ENCODE peak calls at places on chromosomes 16 and 17, in four cellular contexts. One of them, this sample, is unnamed.

GRCh38 chr16:58515871-58516767 is 802 bp downstream of the SETD6 start:
- DNase-seq in HepG2: peak
- DNase-seq in K562: peak
- DNase-seq in A549: no peak
- DNase-seq in this sample: no peak

GRCh38 chr16:47884131-47884725 is 271.6 kb downstream of the ABCC12 start:
- DNase-seq in HepG2: no peak
- DNase-seq in A549: no peak
- DNase-seq in K562: no peak
- DNase-seq in this sample: no peak

GRCh38 chr17:78875331-78875730 is 27.7 kb downstream of the CEP295NL start:
- DNase-seq in HepG2: no peak
- DNase-seq in K562: no peak
- DNase-seq in A549: no peak
- DNase-seq in this sample: no peak

GRCh38 chr17:29039764-29040598 is 3.0 kb upstream of the PIPOX start:
- DNase-seq in K562: no peak
- DNase-seq in A549: no peak
- DNase-seq in HepG2: no peak
- DNase-seq in this sample: no peak

GRCh38 chr17:49959183-49959935 is 9.6 kb upstream of the DLX4 start:
- DNase-seq in A549: peak
- DNase-seq in HepG2: no peak
- DNase-seq in K562: peak
- DNase-seq in this sample: no peak

GRCh38 chr17:73770115-73770848 is 126.0 kb upstream of the SDK2 start:
- DNase-seq in K562: no peak
- DNase-seq in HepG2: no peak
- DNase-seq in A549: peak
- DNase-seq in this sample: no peak

GRCh38 chr16:4298761-4299522 is 16.9 kb upstream of the GLIS2 start:
- DNase-seq in HepG2: no peak
- DNase-seq in K562: peak
- DNase-seq in A549: peak
- DNase-seq in this sample: no peak

GRCh38 chr17:82507631-82508175 is 11.8 kb upstream of the FOXK2 start:
- DNase-seq in K562: no peak
- DNase-seq in A549: no peak
- DNase-seq in HepG2: peak
- DNase-seq in this sample: no peak

GRCh38 chr17:28570716-28571254 is 539 bp downstream of the PIGS start:
- DNase-seq in K562: peak
- DNase-seq in HepG2: peak
- DNase-seq in A549: peak
- DNase-seq in this sample: peak

GRCh38 chr16:84514295-84514873 is 9.9 kb upstream of the MEAK7 start:
- DNase-seq in A549: no peak
- DNase-seq in K562: no peak
- DNase-seq in HepG2: no peak
- DNase-seq in this sample: no peak

GRCh38 chr17:44014437-44015172 is at the start of gene TMEM101:
- DNase-seq in K562: peak
- DNase-seq in A549: peak
- DNase-seq in HepG2: peak
- DNase-seq in this sample: peak

GRCh38 chr16:29974291-29975133 is 844 bp downstream of the TAOK2 start:
- DNase-seq in HepG2: no peak
- DNase-seq in K562: peak
- DNase-seq in A549: no peak
- DNase-seq in this sample: no peak

GRCh38 chr16:77449208-77449607 is 14.4 kb upstream of the ADAMTS18 start:
- DNase-seq in A549: no peak
- DNase-seq in HepG2: no peak
- DNase-seq in K562: no peak
- DNase-seq in this sample: no peak

GRCh38 chr17:45311406-45311761 is 5.4 kb downstream of the MAP3K14 start:
- DNase-seq in A549: no peak
- DNase-seq in HepG2: no peak
- DNase-seq in K562: no peak
- DNase-seq in this sample: no peak

GRCh38 chr16:30186444-30186781 is 3.0 kb downstream of the CORO1A start:
- DNase-seq in HepG2: no peak
- DNase-seq in K562: no peak
- DNase-seq in A549: no peak
- DNase-seq in this sample: no peak

GRCh38 chr16:27689711-27690110 is 139.8 kb downstream of the KATNIP start:
- DNase-seq in K562: no peak
- DNase-seq in HepG2: no peak
- DNase-seq in A549: no peak
- DNase-seq in this sample: no peak

GRCh38 chr17:17416007-17416399 is 60.8 kb upstream of the MED9 start:
- DNase-seq in HepG2: peak
- DNase-seq in A549: peak
- DNase-seq in K562: peak
- DNase-seq in this sample: no peak

GRCh38 chr16:3946604-3947180 is 66.2 kb upstream of the CREBBP start:
- DNase-seq in K562: no peak
- DNase-seq in HepG2: no peak
- DNase-seq in A549: no peak
- DNase-seq in this sample: no peak

GRCh38 chr16:83215417-83216001 is 588.7 kb downstream of the CDH13 start:
- DNase-seq in A549: peak
- DNase-seq in HepG2: peak
- DNase-seq in K562: peak
- DNase-seq in this sample: peak

GRCh38 chr16:23530062-23530461 is 19.8 kb upstream of the GGA2 start:
- DNase-seq in HepG2: no peak
- DNase-seq in K562: no peak
- DNase-seq in A549: no peak
- DNase-seq in this sample: no peak

GRCh38 chr17:1648582-1649115 is 1.0 kb downstream of the RILP start:
- DNase-seq in A549: peak
- DNase-seq in K562: peak
- DNase-seq in HepG2: peak
- DNase-seq in this sample: peak

GRCh38 chr16:24838554-24839266 is 7.1 kb upstream of the SLC5A11 start:
- DNase-seq in HepG2: peak
- DNase-seq in A549: peak
- DNase-seq in K562: peak
- DNase-seq in this sample: no peak

GRCh38 chr16:30659507-30660423 is 1.5 kb downstream of the FBRS start:
- DNase-seq in K562: peak
- DNase-seq in HepG2: no peak
- DNase-seq in A549: no peak
- DNase-seq in this sample: no peak

GRCh38 chr16:58500329-58501241 is 642 bp downstream of the NDRG4 start:
- DNase-seq in A549: no peak
- DNase-seq in HepG2: no peak
- DNase-seq in K562: no peak
- DNase-seq in this sample: no peak

GRCh38 chr17:77140878-77141767 is at the start of gene SEC14L1:
- DNase-seq in HepG2: peak
- DNase-seq in A549: peak
- DNase-seq in K562: peak
- DNase-seq in this sample: peak

GRCh38 chr17:50144346-50144745 is 6.1 kb downstream of the PPP1R9B start:
- DNase-seq in HepG2: no peak
- DNase-seq in A549: no peak
- DNase-seq in K562: no peak
- DNase-seq in this sample: no peak

GRCh38 chr16:3879258-3879886 is 1.1 kb downstream of the CREBBP start:
- DNase-seq in A549: no peak
- DNase-seq in K562: peak
- DNase-seq in HepG2: no peak
- DNase-seq in this sample: no peak

GRCh38 chr17:39095309-39095686 is 56.1 kb downstream of the PLXDC1 start:
- DNase-seq in K562: no peak
- DNase-seq in A549: no peak
- DNase-seq in HepG2: no peak
- DNase-seq in this sample: no peak

GRCh38 chr17:43471801-43472200 is 12.0 kb upstream of the DHX8 start:
- DNase-seq in K562: no peak
- DNase-seq in HepG2: no peak
- DNase-seq in A549: no peak
- DNase-seq in this sample: no peak

GRCh38 chr17:44202756-44203155 is 3.1 kb upstream of the ATXN7L3 start:
- DNase-seq in A549: no peak
- DNase-seq in HepG2: no peak
- DNase-seq in K562: no peak
- DNase-seq in this sample: no peak

GRCh38 chr17:7351665-7352558 is at the start of gene KCTD11:
- DNase-seq in A549: peak
- DNase-seq in K562: peak
- DNase-seq in HepG2: peak
- DNase-seq in this sample: peak

GRCh38 chr16:31148281-31148728 is 1.6 kb downstream of the PRSS36 start:
- DNase-seq in A549: no peak
- DNase-seq in K562: peak
- DNase-seq in HepG2: no peak
- DNase-seq in this sample: peak

GRCh38 chr17:7719661-7720060 is 2.1 kb downstream of the DNAH2 start:
- DNase-seq in K562: no peak
- DNase-seq in A549: no peak
- DNase-seq in HepG2: no peak
- DNase-seq in this sample: no peak

GRCh38 chr17:10744509-10745000 is 14.7 kb upstream of the TMEM220 start:
- DNase-seq in K562: no peak
- DNase-seq in A549: no peak
- DNase-seq in HepG2: peak
- DNase-seq in this sample: no peak

GRCh38 chr16:81495321-81496234 is 51.0 kb downstream of the CMIP start:
- DNase-seq in K562: peak
- DNase-seq in HepG2: no peak
- DNase-seq in A549: no peak
- DNase-seq in this sample: no peak
- TF ChIP-seq PHF8 in K562: no peak
- TF ChIP-seq PHF8 in HepG2: no peak
- TF ChIP-seq PHF8 in A549: no peak
- TF ChIP-seq PHF8 in this sample: no peak

GRCh38 chr16:12775689-12776236 is 27.9 kb downstream of the CPPED1 start:
- DNase-seq in HepG2: no peak
- DNase-seq in A549: no peak
- DNase-seq in K562: no peak
- DNase-seq in this sample: no peak

GRCh38 chr16:12767897-12768296 is 35.8 kb downstream of the CPPED1 start:
- DNase-seq in HepG2: no peak
- DNase-seq in A549: no peak
- DNase-seq in K562: no peak
- DNase-seq in this sample: no peak

GRCh38 chr16:12766853-12767252 is 36.8 kb downstream of the CPPED1 start:
- DNase-seq in A549: no peak
- DNase-seq in HepG2: no peak
- DNase-seq in K562: no peak
- DNase-seq in this sample: no peak

GRCh38 chr16:12773216-12773615 is 30.5 kb downstream of the CPPED1 start:
- DNase-seq in A549: no peak
- DNase-seq in K562: no peak
- DNase-seq in HepG2: no peak
- DNase-seq in this sample: no peak

DNA sequence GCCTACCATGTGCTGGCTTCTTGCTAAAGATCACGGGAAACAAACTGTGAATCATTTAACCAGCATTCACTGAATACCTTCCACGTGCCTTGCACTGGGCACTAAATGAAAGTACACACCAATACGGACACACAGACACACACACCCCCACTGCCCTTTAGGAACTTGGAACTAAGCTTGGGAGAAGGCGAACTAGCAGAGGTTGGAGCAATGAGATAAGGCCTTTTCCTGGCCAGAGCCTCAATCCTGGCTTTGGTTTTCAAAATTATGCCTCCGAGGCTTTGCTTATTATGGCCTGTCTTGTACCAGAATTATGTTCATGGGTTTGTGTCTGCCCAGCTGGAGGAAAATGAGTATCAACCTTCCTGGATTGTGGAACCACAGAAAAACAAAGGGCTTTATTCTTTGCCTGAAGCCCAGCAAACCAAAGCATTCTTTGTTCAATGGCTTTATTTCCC is 32.3 kb downstream of the CPPED1 start:
- DNase-seq in K562: no peak
- DNase-seq in A549: no peak
- DNase-seq in HepG2: peak
- DNase-seq in this sample: no peak
- TF ChIP-seq HDAC2 in K562: no peak
- TF ChIP-seq HDAC2 in A549: no peak
- TF ChIP-seq HDAC2 in HepG2: no peak
- TF ChIP-seq HDAC2 in this sample: no peak

DNA sequence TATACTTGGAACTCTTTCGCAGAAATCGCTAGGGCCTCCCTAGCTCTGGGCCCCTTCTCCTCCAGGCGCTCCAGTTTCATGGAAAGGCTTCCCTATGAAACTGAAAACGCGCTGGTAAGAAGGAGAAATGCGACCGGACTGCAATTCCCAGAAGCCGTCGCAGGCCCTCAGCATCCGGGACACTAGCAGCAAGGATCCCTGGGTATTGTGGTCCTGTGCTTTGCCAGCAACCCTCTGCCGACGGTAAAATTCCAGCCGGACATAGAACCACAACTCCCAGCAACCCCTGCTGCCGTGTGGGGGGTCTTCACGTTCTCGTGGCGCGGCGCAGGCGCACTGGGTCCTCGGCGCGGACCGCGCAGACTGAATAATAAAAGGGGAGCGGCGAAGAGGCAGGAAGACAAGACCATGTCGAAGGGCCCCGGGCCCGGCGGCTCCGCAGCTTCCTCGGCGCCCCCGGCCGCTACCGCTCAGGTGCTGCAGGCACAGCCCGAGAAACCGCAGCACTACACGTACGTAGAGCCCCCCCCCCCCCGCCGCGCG is at the start of gene UNK:
- DNase-seq in K562: peak
- DNase-seq in HepG2: peak
- DNase-seq in A549: peak
- DNase-seq in this sample: peak
- TF ChIP-seq PHF8 in K562: peak
- TF ChIP-seq PHF8 in HepG2: no peak
- TF ChIP-seq PHF8 in A549: no peak
- TF ChIP-seq PHF8 in this sample: peak

GRCh38 chr17:81194941-81195901 is 27.5 kb downstream of the CEP131 start:
- DNase-seq in K562: no peak
- DNase-seq in A549: no peak
- DNase-seq in HepG2: no peak
- DNase-seq in this sample: no peak

GRCh38 chr17:81194225-81194760 is 28.3 kb upstream of the AATK start:
- DNase-seq in K562: no peak
- DNase-seq in A549: no peak
- DNase-seq in HepG2: no peak
- DNase-seq in this sample: no peak

GRCh38 chr17:81192386-81193050 is 26.5 kb upstream of the AATK start:
- DNase-seq in A549: no peak
- DNase-seq in HepG2: no peak
- DNase-seq in K562: no peak
- DNase-seq in this sample: no peak

GRCh38 chr17:81193051-81193410 is 27.0 kb upstream of the AATK start:
- DNase-seq in HepG2: no peak
- DNase-seq in K562: no peak
- DNase-seq in A549: no peak
- DNase-seq in this sample: no peak

GRCh38 chr17:81193470-81194224 is 27.6 kb upstream of the AATK start:
- DNase-seq in A549: no peak
- DNase-seq in K562: peak
- DNase-seq in HepG2: no peak
- DNase-seq in this sample: no peak
- TF ChIP-seq HDAC2 in A549: no peak
- TF ChIP-seq HDAC2 in K562: no peak
- TF ChIP-seq HDAC2 in HepG2: no peak
- TF ChIP-seq HDAC2 in this sample: no peak